ENCODE peak calls at places on chromosomes 7 and 10, in six cellular contexts. One of them, this sample, is unnamed.

GRCh38 chr7:5646846-5647245 is 134.6 kb downstream of the RNF216 start:
- DNase-seq in foreskin fibroblast: peak; percentile 76
- DNase-seq in AG20443: peak; percentile 62
- DNase-seq in stimulated activated CD4-positive, alpha-beta T cell treated with anti-CD3 and anti-CD28 coated beads, Interleukin-4, amount 100 ng/mL, for 1 hour: no peak
- DNase-seq in activated T-cell treated with anti-CD3 and anti-CD28 coated beads for 24 hours: no peak
- DNase-seq in Right ventricle myocardium superior: no peak
- DNase-seq in this sample: no peak

GRCh38 chr10:22228167-22228938 is 10.5 kb upstream of the EBLN1 start:
- DNase-seq in stimulated activated CD4-positive, alpha-beta T cell treated with anti-CD3 and anti-CD28 coated beads, Interleukin-4, amount 100 ng/mL, for 1 hour: no peak
- DNase-seq in activated T-cell treated with anti-CD3 and anti-CD28 coated beads for 24 hours: no peak
- DNase-seq in foreskin fibroblast: no peak
- DNase-seq in Right ventricle myocardium superior: no peak
- DNase-seq in AG20443: no peak
- DNase-seq in this sample: no peak

GRCh38 chr10:103936022-103936421 is 18.0 kb upstream of the STN1 start:
- DNase-seq in AG20443: no peak
- DNase-seq in foreskin fibroblast: no peak
- DNase-seq in Right ventricle myocardium superior: no peak
- DNase-seq in activated T-cell treated with anti-CD3 and anti-CD28 coated beads for 24 hours: no peak
- DNase-seq in stimulated activated CD4-positive, alpha-beta T cell treated with anti-CD3 and anti-CD28 coated beads, Interleukin-4, amount 100 ng/mL, for 1 hour: no peak
- DNase-seq in this sample: no peak

GRCh38 chr10:52099026-52099600 is 215.0 kb upstream of the DKK1 start:
- DNase-seq in Right ventricle myocardium superior: no peak
- DNase-seq in activated T-cell treated with anti-CD3 and anti-CD28 coated beads for 24 hours: no peak
- DNase-seq in AG20443: no peak
- DNase-seq in foreskin fibroblast: no peak
- DNase-seq in stimulated activated CD4-positive, alpha-beta T cell treated with anti-CD3 and anti-CD28 coated beads, Interleukin-4, amount 100 ng/mL, for 1 hour: no peak
- DNase-seq in this sample: no peak

GRCh38 chr10:132149917-132150316 is 36.8 kb upstream of the DPYSL4 start:
- DNase-seq in activated T-cell treated with anti-CD3 and anti-CD28 coated beads for 24 hours: no peak
- DNase-seq in foreskin fibroblast: no peak
- DNase-seq in AG20443: no peak
- DNase-seq in Right ventricle myocardium superior: peak; percentile 4
- DNase-seq in stimulated activated CD4-positive, alpha-beta T cell treated with anti-CD3 and anti-CD28 coated beads, Interleukin-4, amount 100 ng/mL, for 1 hour: no peak
- DNase-seq in this sample: no peak

GRCh38 chr10:96789571-96790108 is 42.5 kb upstream of the LCOR start:
- DNase-seq in activated T-cell treated with anti-CD3 and anti-CD28 coated beads for 24 hours: no peak
- DNase-seq in stimulated activated CD4-positive, alpha-beta T cell treated with anti-CD3 and anti-CD28 coated beads, Interleukin-4, amount 100 ng/mL, for 1 hour: no peak
- DNase-seq in AG20443: no peak
- DNase-seq in foreskin fibroblast: no peak
- DNase-seq in Right ventricle myocardium superior: no peak
- DNase-seq in this sample: no peak

GRCh38 chr10:132326925-132327324 is 5.1 kb upstream of the LRRC27 start:
- DNase-seq in stimulated activated CD4-positive, alpha-beta T cell treated with anti-CD3 and anti-CD28 coated beads, Interleukin-4, amount 100 ng/mL, for 1 hour: peak; percentile 59
- DNase-seq in Right ventricle myocardium superior: no peak
- DNase-seq in AG20443: no peak
- DNase-seq in foreskin fibroblast: no peak
- DNase-seq in activated T-cell treated with anti-CD3 and anti-CD28 coated beads for 24 hours: peak; percentile 55
- DNase-seq in this sample: no peak

GRCh38 chr7:24817339-24817738 is 60.1 kb upstream of the GSDME start:
- DNase-seq in Right ventricle myocardium superior: no peak
- DNase-seq in stimulated activated CD4-positive, alpha-beta T cell treated with anti-CD3 and anti-CD28 coated beads, Interleukin-4, amount 100 ng/mL, for 1 hour: no peak
- DNase-seq in activated T-cell treated with anti-CD3 and anti-CD28 coated beads for 24 hours: no peak
- DNase-seq in foreskin fibroblast: no peak
- DNase-seq in AG20443: no peak
- DNase-seq in this sample: no peak

GRCh38 chr7:138097064-138097741 is 20.9 kb downstream of the AKR1D1 start:
- DNase-seq in activated T-cell treated with anti-CD3 and anti-CD28 coated beads for 24 hours: no peak
- DNase-seq in foreskin fibroblast: no peak
- DNase-seq in Right ventricle myocardium superior: no peak
- DNase-seq in stimulated activated CD4-positive, alpha-beta T cell treated with anti-CD3 and anti-CD28 coated beads, Interleukin-4, amount 100 ng/mL, for 1 hour: no peak
- DNase-seq in AG20443: peak; percentile 28
- DNase-seq in this sample: peak; percentile 58

GRCh38 chr10:62687230-62687748 is 117.2 kb upstream of the ADO start:
- DNase-seq in AG20443: no peak
- DNase-seq in foreskin fibroblast: peak; percentile 9
- DNase-seq in Right ventricle myocardium superior: no peak
- DNase-seq in activated T-cell treated with anti-CD3 and anti-CD28 coated beads for 24 hours: no peak
- DNase-seq in stimulated activated CD4-positive, alpha-beta T cell treated with anti-CD3 and anti-CD28 coated beads, Interleukin-4, amount 100 ng/mL, for 1 hour: no peak
- DNase-seq in this sample: no peak

GRCh38 chr7:20959281-20959680 is 172.6 kb upstream of the SP8 start:
- DNase-seq in stimulated activated CD4-positive, alpha-beta T cell treated with anti-CD3 and anti-CD28 coated beads, Interleukin-4, amount 100 ng/mL, for 1 hour: no peak
- DNase-seq in activated T-cell treated with anti-CD3 and anti-CD28 coated beads for 24 hours: no peak
- DNase-seq in foreskin fibroblast: no peak
- DNase-seq in AG20443: no peak
- DNase-seq in Right ventricle myocardium superior: no peak
- DNase-seq in this sample: no peak

GRCh38 chr7:41993173-41993867 is 243.7 kb downstream of the GLI3 start:
- DNase-seq in activated T-cell treated with anti-CD3 and anti-CD28 coated beads for 24 hours: no peak
- DNase-seq in stimulated activated CD4-positive, alpha-beta T cell treated with anti-CD3 and anti-CD28 coated beads, Interleukin-4, amount 100 ng/mL, for 1 hour: no peak
- DNase-seq in Right ventricle myocardium superior: no peak
- DNase-seq in foreskin fibroblast: peak; percentile 20
- DNase-seq in AG20443: no peak
- DNase-seq in this sample: no peak

GRCh38 chr7:24978837-24979469 is 1.0 kb downstream of the OSBPL3 start:
- DNase-seq in foreskin fibroblast: no peak
- DNase-seq in AG20443: no peak
- DNase-seq in activated T-cell treated with anti-CD3 and anti-CD28 coated beads for 24 hours: no peak
- DNase-seq in stimulated activated CD4-positive, alpha-beta T cell treated with anti-CD3 and anti-CD28 coated beads, Interleukin-4, amount 100 ng/mL, for 1 hour: peak; percentile 3
- DNase-seq in Right ventricle myocardium superior: no peak
- DNase-seq in this sample: peak; percentile 23

GRCh38 chr10:16992611-16993119 is 136.9 kb downstream of the CUBN start:
- DNase-seq in stimulated activated CD4-positive, alpha-beta T cell treated with anti-CD3 and anti-CD28 coated beads, Interleukin-4, amount 100 ng/mL, for 1 hour: no peak
- DNase-seq in AG20443: peak; percentile 25
- DNase-seq in activated T-cell treated with anti-CD3 and anti-CD28 coated beads for 24 hours: no peak
- DNase-seq in foreskin fibroblast: no peak
- DNase-seq in Right ventricle myocardium superior: no peak
- DNase-seq in this sample: no peak

GRCh38 chr7:155953501-155953778 is 141.2 kb upstream of the SHH start:
- DNase-seq in foreskin fibroblast: no peak
- DNase-seq in AG20443: no peak
- DNase-seq in stimulated activated CD4-positive, alpha-beta T cell treated with anti-CD3 and anti-CD28 coated beads, Interleukin-4, amount 100 ng/mL, for 1 hour: no peak
- DNase-seq in activated T-cell treated with anti-CD3 and anti-CD28 coated beads for 24 hours: no peak
- DNase-seq in Right ventricle myocardium superior: no peak
- DNase-seq in this sample: no peak

GRCh38 chr10:30366351-30366750 is 17.3 kb upstream of the MTPAP start:
- DNase-seq in stimulated activated CD4-positive, alpha-beta T cell treated with anti-CD3 and anti-CD28 coated beads, Interleukin-4, amount 100 ng/mL, for 1 hour: no peak
- DNase-seq in activated T-cell treated with anti-CD3 and anti-CD28 coated beads for 24 hours: no peak
- DNase-seq in foreskin fibroblast: no peak
- DNase-seq in AG20443: no peak
- DNase-seq in Right ventricle myocardium superior: no peak
- DNase-seq in this sample: no peak

GRCh38 chr10:49365275-49365674 is 30.6 kb downstream of the DRGX start:
- DNase-seq in Right ventricle myocardium superior: no peak
- DNase-seq in stimulated activated CD4-positive, alpha-beta T cell treated with anti-CD3 and anti-CD28 coated beads, Interleukin-4, amount 100 ng/mL, for 1 hour: no peak
- DNase-seq in activated T-cell treated with anti-CD3 and anti-CD28 coated beads for 24 hours: no peak
- DNase-seq in foreskin fibroblast: no peak
- DNase-seq in AG20443: no peak
- DNase-seq in this sample: no peak

GRCh38 chr7:22669692-22670421 is 57.1 kb upstream of the IL6 start:
- DNase-seq in foreskin fibroblast: no peak
- DNase-seq in AG20443: no peak
- DNase-seq in stimulated activated CD4-positive, alpha-beta T cell treated with anti-CD3 and anti-CD28 coated beads, Interleukin-4, amount 100 ng/mL, for 1 hour: no peak
- DNase-seq in Right ventricle myocardium superior: no peak
- DNase-seq in activated T-cell treated with anti-CD3 and anti-CD28 coated beads for 24 hours: no peak
- DNase-seq in this sample: no peak

GRCh38 chr10:102814873-102815661 is 22.1 kb downstream of the CYP17A1 start:
- DNase-seq in Right ventricle myocardium superior: peak; percentile 90
- DNase-seq in activated T-cell treated with anti-CD3 and anti-CD28 coated beads for 24 hours: no peak
- DNase-seq in stimulated activated CD4-positive, alpha-beta T cell treated with anti-CD3 and anti-CD28 coated beads, Interleukin-4, amount 100 ng/mL, for 1 hour: no peak
- DNase-seq in AG20443: peak; percentile 63
- DNase-seq in foreskin fibroblast: no peak
- DNase-seq in this sample: no peak

GRCh38 chr7:135939-136338 is 56.4 kb upstream of the FAM20C start:
- DNase-seq in Right ventricle myocardium superior: no peak
- DNase-seq in foreskin fibroblast: no peak
- DNase-seq in stimulated activated CD4-positive, alpha-beta T cell treated with anti-CD3 and anti-CD28 coated beads, Interleukin-4, amount 100 ng/mL, for 1 hour: no peak
- DNase-seq in AG20443: no peak
- DNase-seq in activated T-cell treated with anti-CD3 and anti-CD28 coated beads for 24 hours: no peak
- DNase-seq in this sample: no peak

GRCh38 chr10:49008056-49008455 is 68.4 kb upstream of the LRRC18 start:
- DNase-seq in stimulated activated CD4-positive, alpha-beta T cell treated with anti-CD3 and anti-CD28 coated beads, Interleukin-4, amount 100 ng/mL, for 1 hour: no peak
- DNase-seq in activated T-cell treated with anti-CD3 and anti-CD28 coated beads for 24 hours: no peak
- DNase-seq in foreskin fibroblast: no peak
- DNase-seq in AG20443: no peak
- DNase-seq in Right ventricle myocardium superior: peak; percentile 63
- DNase-seq in this sample: no peak

GRCh38 chr10:91022924-91023707 is 102.2 kb upstream of the ANKRD1 start:
- DNase-seq in stimulated activated CD4-positive, alpha-beta T cell treated with anti-CD3 and anti-CD28 coated beads, Interleukin-4, amount 100 ng/mL, for 1 hour: no peak
- DNase-seq in activated T-cell treated with anti-CD3 and anti-CD28 coated beads for 24 hours: no peak
- DNase-seq in AG20443: no peak
- DNase-seq in Right ventricle myocardium superior: no peak
- DNase-seq in foreskin fibroblast: no peak
- DNase-seq in this sample: no peak

GRCh38 chr7:130118801-130119200 is 48.5 kb downstream of the KLHDC10 start:
- DNase-seq in foreskin fibroblast: no peak
- DNase-seq in Right ventricle myocardium superior: no peak
- DNase-seq in AG20443: no peak
- DNase-seq in activated T-cell treated with anti-CD3 and anti-CD28 coated beads for 24 hours: no peak
- DNase-seq in stimulated activated CD4-positive, alpha-beta T cell treated with anti-CD3 and anti-CD28 coated beads, Interleukin-4, amount 100 ng/mL, for 1 hour: no peak
- DNase-seq in this sample: no peak

GRCh38 chr10:119396008-119396708 is 146.4 kb downstream of the RGS10 start:
- DNase-seq in activated T-cell treated with anti-CD3 and anti-CD28 coated beads for 24 hours: no peak
- DNase-seq in Right ventricle myocardium superior: peak; percentile 27
- DNase-seq in stimulated activated CD4-positive, alpha-beta T cell treated with anti-CD3 and anti-CD28 coated beads, Interleukin-4, amount 100 ng/mL, for 1 hour: no peak
- DNase-seq in foreskin fibroblast: no peak
- DNase-seq in AG20443: no peak
- DNase-seq in this sample: peak; percentile 38

GRCh38 chr7:134254311-134254710 is 62.4 kb downstream of the SLC35B4 start:
- DNase-seq in AG20443: no peak
- DNase-seq in activated T-cell treated with anti-CD3 and anti-CD28 coated beads for 24 hours: no peak
- DNase-seq in Right ventricle myocardium superior: no peak
- DNase-seq in foreskin fibroblast: peak; percentile 7
- DNase-seq in stimulated activated CD4-positive, alpha-beta T cell treated with anti-CD3 and anti-CD28 coated beads, Interleukin-4, amount 100 ng/mL, for 1 hour: no peak
- DNase-seq in this sample: no peak